ENCODE peak calls at places on chromosomes 12 and 14, in four cellular contexts. One of them, this sample, is unnamed.

GRCh38 chr14:95204705-95205104 is 47.4 kb upstream of the DICER1 start:
- DNase-seq in K562: no peak
- DNase-seq in HepG2: no peak
- DNase-seq in GM12878: no peak
- DNase-seq in this sample: no peak

GRCh38 chr12:64004639-64005038 is 160.1 kb downstream of the SRGAP1 start:
- DNase-seq in HepG2: no peak
- DNase-seq in GM12878: no peak
- DNase-seq in K562: no peak
- DNase-seq in this sample: no peak

GRCh38 chr12:81888341-81888740 is 129.2 kb upstream of the PPFIA2 start:
- DNase-seq in K562: no peak
- DNase-seq in GM12878: no peak
- DNase-seq in HepG2: no peak
- DNase-seq in this sample: no peak

GRCh38 chr14:51304428-51304827 is 64.4 kb downstream of the TMX1 start:
- DNase-seq in HepG2: no peak
- DNase-seq in GM12878: no peak
- DNase-seq in K562: no peak
- DNase-seq in this sample: no peak

GRCh38 chr14:64265222-64265621 is 28.9 kb downstream of the ESR2 start:
- DNase-seq in GM12878: no peak
- DNase-seq in HepG2: no peak
- DNase-seq in K562: no peak
- DNase-seq in this sample: no peak

GRCh38 chr12:18224745-18225144 is 36.6 kb upstream of the PIK3C2G start:
- DNase-seq in GM12878: no peak
- DNase-seq in HepG2: peak
- DNase-seq in K562: no peak
- DNase-seq in this sample: peak

GRCh38 chr14:71449316-71450055 is 482.7 kb upstream of the RGS6 start:
- DNase-seq in K562: no peak
- DNase-seq in GM12878: no peak
- DNase-seq in HepG2: no peak
- DNase-seq in this sample: no peak

GRCh38 chr12:56126732-56127239 is 1.3 kb upstream of the ESYT1 start:
- DNase-seq in GM12878: no peak
- DNase-seq in HepG2: no peak
- DNase-seq in K562: peak
- DNase-seq in this sample: no peak

GRCh38 chr12:117968826-117969659 is at the start of gene KSR2:
- DNase-seq in HepG2: peak
- DNase-seq in GM12878: no peak
- DNase-seq in K562: peak
- DNase-seq in this sample: peak

GRCh38 chr12:26179829-26180228 is 15.5 kb upstream of the SSPN start:
- DNase-seq in HepG2: no peak
- DNase-seq in GM12878: no peak
- DNase-seq in K562: no peak
- DNase-seq in this sample: no peak

GRCh38 chr14:55583942-55584468 is 4.0 kb downstream of the KTN1 start:
- DNase-seq in K562: peak
- DNase-seq in HepG2: peak
- DNase-seq in GM12878: no peak
- DNase-seq in this sample: peak

GRCh38 chr14:21053184-21054122 is 4.2 kb upstream of the RNASE8 start:
- DNase-seq in GM12878: no peak
- DNase-seq in HepG2: peak
- DNase-seq in K562: no peak
- DNase-seq in this sample: no peak

GRCh38 chr14:21047378-21047781 is 5.2 kb downstream of the RNASE7 start:
- DNase-seq in HepG2: no peak
- DNase-seq in K562: no peak
- DNase-seq in GM12878: no peak
- DNase-seq in this sample: no peak

GRCh38 chr14:21049263-21049662 is 7.1 kb downstream of the RNASE7 start:
- DNase-seq in GM12878: no peak
- DNase-seq in HepG2: no peak
- DNase-seq in K562: no peak
- DNase-seq in this sample: no peak

GRCh38 chr14:21048638-21049037 is 6.5 kb downstream of the RNASE7 start:
- DNase-seq in K562: peak
- DNase-seq in HepG2: peak
- DNase-seq in GM12878: no peak
- DNase-seq in this sample: no peak

GRCh38 chr14:21050597-21050996 is 7.0 kb upstream of the RNASE8 start:
- DNase-seq in HepG2: no peak
- DNase-seq in GM12878: no peak
- DNase-seq in K562: no peak
- DNase-seq in this sample: no peak
- TF ChIP-seq NFIC in HepG2: no peak
- TF ChIP-seq NFIC in GM12878: no peak
- TF ChIP-seq NFIC in K562: no peak
- TF ChIP-seq NFIC in this sample: no peak

DNA sequence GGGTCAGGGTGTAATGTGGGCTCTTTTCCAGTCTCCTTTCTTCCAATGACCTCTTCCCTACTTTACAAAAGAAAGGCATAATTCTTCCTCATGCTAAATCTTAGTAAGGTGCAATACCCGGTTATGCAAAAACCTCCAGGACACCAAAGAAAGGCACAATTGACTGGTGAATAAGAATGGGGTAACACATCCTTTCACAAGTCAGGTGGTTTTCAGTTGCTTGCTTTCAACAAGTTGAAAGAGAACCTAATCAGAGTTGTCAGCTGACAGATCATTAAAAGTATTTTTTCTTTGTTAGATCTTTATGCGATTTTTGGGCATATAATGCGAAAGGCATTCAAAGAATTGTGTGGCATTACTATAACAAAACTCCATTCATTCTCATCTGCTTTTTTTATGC is 1.3 kb upstream of the AEBP2 start:
- DNase-seq in K562: no peak
- DNase-seq in GM12878: no peak
- DNase-seq in HepG2: no peak
- DNase-seq in this sample: no peak
- TF ChIP-seq NFIC in K562: no peak
- TF ChIP-seq NFIC in GM12878: no peak
- TF ChIP-seq NFIC in HepG2: no peak
- TF ChIP-seq NFIC in this sample: no peak

GRCh38 chr12:129096184-129096583 is 242.9 kb downstream of the GLT1D1 start:
- DNase-seq in K562: no peak
- DNase-seq in HepG2: no peak
- DNase-seq in GM12878: no peak
- DNase-seq in this sample: no peak
- TF ChIP-seq NFIC in K562: no peak
- TF ChIP-seq NFIC in HepG2: no peak
- TF ChIP-seq NFIC in GM12878: no peak
- TF ChIP-seq NFIC in this sample: no peak

GRCh38 chr12:109189291-109189690 is 72.9 kb downstream of the ACACB start:
- DNase-seq in HepG2: no peak
- DNase-seq in K562: no peak
- DNase-seq in GM12878: no peak
- DNase-seq in this sample: no peak

GRCh38 chr12:109193896-109194295 is 77.5 kb downstream of the ACACB start:
- DNase-seq in GM12878: no peak
- DNase-seq in HepG2: no peak
- DNase-seq in K562: no peak
- DNase-seq in this sample: no peak

GRCh38 chr12:109196332-109196731 is 79.9 kb downstream of the ACACB start:
- DNase-seq in GM12878: no peak
- DNase-seq in K562: no peak
- DNase-seq in HepG2: no peak
- DNase-seq in this sample: no peak

GRCh38 chr12:109191621-109192250 is 75.3 kb downstream of the ACACB start:
- DNase-seq in HepG2: no peak
- DNase-seq in GM12878: no peak
- DNase-seq in K562: no peak
- DNase-seq in this sample: no peak

DNA sequence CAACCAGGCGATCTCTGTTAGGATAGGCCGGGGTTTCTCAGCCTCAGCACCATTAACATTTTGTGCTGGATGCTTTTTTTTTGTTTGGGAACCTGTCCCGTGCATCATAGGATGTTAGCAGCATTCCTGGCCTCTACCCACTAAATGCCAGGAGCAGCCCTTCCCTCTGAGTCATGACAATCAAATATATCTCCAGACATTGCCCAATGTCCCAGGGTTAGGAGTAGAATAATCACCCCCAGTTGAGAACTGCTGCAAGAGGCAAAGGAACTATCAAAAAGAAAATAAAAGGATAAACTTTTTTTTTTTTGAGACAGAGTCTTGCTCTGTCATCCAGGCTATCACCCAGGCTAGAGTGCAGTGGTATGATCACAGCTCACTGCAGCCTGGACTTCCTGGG is 76.0 kb downstream of the ACACB start:
- DNase-seq in HepG2: no peak
- DNase-seq in GM12878: no peak
- DNase-seq in K562: no peak
- DNase-seq in this sample: no peak
- TF ChIP-seq NFIC in HepG2: no peak
- TF ChIP-seq NFIC in GM12878: no peak
- TF ChIP-seq NFIC in K562: no peak
- TF ChIP-seq NFIC in this sample: no peak